ENCODE peak calls at places on chromosomes 6 and 20, in ten cellular contexts. Q is brain microvascular endothelial cell, J is heart right ventricle, S is SK-N-SH, O is endodermal cell, I is HCT116, G is fibroblast of lung, C is A549, B is right atrium auricular region, R is upper lobe of right lung. F is an unnamed sample.

GRCh38 chr6:70221025-70221714 is 81.7 kb downstream of the COL9A1 start:
- DNase-seq in O (peak; percentile 50), B (no peak), G (peak; percentile 14), I (no peak), C (peak; percentile 12), Q (no peak), J (no peak), R (no peak), S (peak; percentile 68), F (peak; percentile 39)

GRCh38 chr6:52361945-52362442 is at the start of gene PAQR8:
- DNase-seq in R (peak; percentile 88), Q (peak; percentile 21), B (no peak), S (peak; percentile 97), C (peak; percentile 24), J (peak; percentile 71), O (peak; percentile 78), G (peak; percentile 66), I (peak; percentile 10), F (peak; percentile 80)

GRCh38 chr6:121809211-121809610 is 373.8 kb downstream of the GJA1 start:
- DNase-seq in C (no peak), S (no peak), B (no peak), I (no peak), G (no peak), J (no peak), Q (no peak), O (no peak), R (no peak), F (no peak)

GRCh38 chr6:71478834-71479541 is 190.4 kb downstream of the OGFRL1 start:
- DNase-seq in I (no peak), Q (peak; percentile 79), B (no peak), O (no peak), G (peak; percentile 98), S (no peak), J (no peak), R (no peak), C (peak; percentile 17), F (peak; percentile 60)

GRCh38 chr20:11432407-11432806 is 485.3 kb upstream of the BTBD3 start:
- DNase-seq in Q (peak; percentile 96), S (no peak), G (peak; percentile 93), B (no peak), I (no peak), C (no peak), J (no peak), R (no peak), O (no peak), F (peak; percentile 72)

GRCh38 chr6:163992701-163993100 is 578.2 kb downstream of the QKI start:
- DNase-seq in O (no peak), S (no peak), Q (no peak), J (no peak), I (no peak), C (no peak), G (peak; percentile 38), R (no peak), B (no peak), F (no peak)

GRCh38 chr6:54647301-54647664 is 199.3 kb upstream of the FAM83B start:
- DNase-seq in B (no peak), J (no peak), O (no peak), S (no peak), I (no peak), C (no peak), R (no peak), G (no peak), Q (no peak), F (no peak)

GRCh38 chr6:108651781-108652227 is 91.1 kb downstream of the FOXO3 start:
- DNase-seq in I (no peak), R (no peak), G (peak; percentile 92), O (no peak), C (no peak), J (peak; percentile 55), S (no peak), Q (peak; percentile 54), B (no peak), F (peak; percentile 26)

GRCh38 chr6:34190504-34191122 is 44.7 kb upstream of the GRM4 start:
- DNase-seq in I (no peak), R (peak; percentile 54), J (no peak), G (no peak), Q (no peak), C (no peak), O (peak; percentile 70), B (no peak), S (no peak), F (no peak)

GRCh38 chr20:26208296-26209091 is 511.8 kb upstream of the ZNF337 start:
- DNase-seq in I (no peak), S (peak; percentile 53), B (no peak), R (peak; percentile 84), C (no peak), J (no peak), G (peak; percentile 10), Q (no peak), O (peak; percentile 84), F (no peak)

GRCh38 chr20:33336375-33336774 is 53.4 kb downstream of the BPIFB1 start:
- DNase-seq in B (no peak), C (no peak), S (no peak), O (no peak), J (no peak), I (no peak), G (no peak), Q (no peak), R (no peak), F (no peak)

GRCh38 chr20:33337531-33338165 is 54.6 kb downstream of the BPIFB1 start:
- DNase-seq in R (no peak), O (no peak), S (no peak), J (no peak), Q (no peak), B (no peak), I (no peak), C (no peak), G (no peak), F (no peak)

GRCh38 chr20:33338465-33339258 is 55.6 kb downstream of the BPIFB1 start:
- DNase-seq in R (no peak), O (no peak), J (no peak), C (no peak), Q (no peak), B (no peak), I (no peak), G (no peak), S (no peak), F (no peak)

GRCh38 chr20:33337119-33337518 is 54.1 kb downstream of the BPIFB1 start:
- DNase-seq in J (no peak), B (no peak), S (no peak), G (no peak), R (no peak), I (no peak), C (peak; percentile 46), O (no peak), Q (no peak), F (peak; percentile 35)

DNA sequence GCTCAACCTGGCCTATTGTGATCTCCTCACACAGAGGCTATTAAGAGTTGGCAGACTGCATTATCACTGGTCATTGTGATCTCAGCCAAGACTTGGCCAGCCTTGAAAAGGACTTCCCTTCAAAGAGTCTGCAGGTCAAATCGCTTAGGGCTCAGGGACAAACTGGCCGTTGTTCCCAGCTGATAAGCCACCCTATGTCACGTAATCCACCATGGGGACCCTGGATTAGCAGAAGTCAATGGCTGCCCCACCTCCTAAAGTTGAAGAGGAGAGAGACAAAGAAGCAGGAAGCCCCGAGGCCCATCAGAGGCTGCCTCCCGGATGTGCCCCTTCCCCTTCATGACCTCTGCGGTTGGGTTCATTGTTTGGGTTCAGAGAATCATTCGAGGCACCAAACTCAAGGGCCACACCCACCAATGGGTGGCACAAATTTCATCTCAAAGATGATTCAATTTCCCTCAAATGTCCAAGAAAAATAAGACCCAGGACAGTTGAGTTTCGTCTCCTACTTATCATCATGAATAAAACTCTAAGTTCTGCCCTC is 56.6 kb downstream of the BPIFB1 start:
- DNase-seq in G (no peak), O (peak; percentile 68), C (no peak), I (no peak), Q (no peak), R (no peak), J (no peak), S (no peak), B (no peak), F (no peak)
- H3K27ac ChIP-seq in G (no peak overlapping the region), O (peak overlapping the region; percentile 14), C (no peak overlapping the region), I (no peak overlapping the region), Q (no peak overlapping the region), R (no peak overlapping the region), J (no peak overlapping the region), S (no peak overlapping the region), B (no peak overlapping the region), F (no peak overlapping the region)

GRCh38 chr6:138403324-138403800 is 661 bp upstream of the HEBP2 start:
- DNase-seq in C (peak; percentile 18), I (no peak), O (peak; percentile 74), R (peak; percentile 77), S (peak; percentile 65), B (no peak), G (no peak), J (peak; percentile 45), Q (no peak), F (peak; percentile 13)
- TF ChIP-seq CTCF in C (no peak), I (no peak), O (peak; percentile 51), R (peak; percentile 35), S (peak; percentile 27), B (no peak), G (peak; percentile 14), J (no peak), Q (peak; percentile 45), F (no peak)

GRCh38 chr6:90382760-90383159 is 86.1 kb upstream of the BACH2 start:
- DNase-seq in I (no peak), G (no peak), Q (no peak), O (no peak), J (no peak), C (no peak), B (no peak), S (no peak), R (no peak), F (no peak)
- H3K27ac ChIP-seq in I (no peak overlapping the region), G (no peak overlapping the region), Q (no peak overlapping the region), O (no peak overlapping the region), J (no peak overlapping the region), C (no peak overlapping the region), B (no peak overlapping the region), S (no peak overlapping the region), R (no peak overlapping the region), F (no peak overlapping the region)

DNA sequence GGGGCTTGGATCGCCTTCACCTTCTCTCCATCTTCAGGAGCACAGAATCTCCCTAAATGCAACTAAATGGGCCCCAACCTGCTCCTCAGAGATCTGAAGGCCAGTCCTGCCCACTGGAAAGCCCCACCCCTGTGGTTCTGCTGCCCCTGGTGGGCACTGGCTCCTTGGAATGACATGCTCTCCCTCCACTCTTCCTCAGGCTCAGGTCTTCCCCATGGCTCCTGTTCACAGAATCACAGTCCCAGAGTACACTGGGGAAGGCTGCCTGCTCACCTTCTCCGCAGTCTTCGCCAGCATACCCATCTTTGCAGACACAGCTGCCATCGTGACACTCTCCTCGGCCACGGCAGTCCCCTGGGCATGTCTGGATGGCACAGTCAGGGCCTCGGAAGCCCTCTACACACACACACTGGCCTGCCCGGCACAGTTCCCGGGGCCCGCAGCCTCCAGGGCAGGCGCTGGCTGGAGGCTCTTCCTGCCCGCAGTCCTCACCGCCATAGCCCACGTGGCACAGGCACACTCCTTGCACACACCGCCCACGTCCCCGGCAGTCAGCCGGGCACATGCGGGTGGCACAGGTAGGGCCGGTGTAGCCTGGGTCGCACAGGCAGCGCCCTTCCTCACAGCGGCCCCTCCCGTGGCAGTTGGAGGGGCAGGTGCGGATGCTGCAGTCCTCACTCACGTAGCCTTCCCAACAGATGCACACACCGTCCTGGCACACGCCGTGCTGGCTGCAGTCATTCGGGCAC is 13.6 kb downstream of the TNXB start:
- DNase-seq in I (no peak), J (no peak), B (no peak), Q (no peak), S (peak; percentile 64), O (no peak), R (peak; percentile 57), G (no peak), C (no peak), F (no peak)
- TF ChIP-seq CTCF in I (peak; percentile 39), J (no peak), B (no peak), Q (peak; percentile 33), S (peak; percentile 31), O (peak; percentile 49), R (no peak), G (no peak), C (no peak), F (no peak)

GRCh38 chr6:117110737-117111136 is 154.6 kb upstream of the VGLL2 start:
- DNase-seq in C (no peak), Q (no peak), J (no peak), B (no peak), O (peak; percentile 59), G (no peak), S (no peak), I (no peak), R (no peak), F (no peak)
- H3K27ac ChIP-seq in C (no peak overlapping the region), Q (no peak overlapping the region), J (no peak overlapping the region), B (no peak overlapping the region), O (no peak overlapping the region), G (no peak overlapping the region), S (no peak overlapping the region), I (no peak overlapping the region), R (no peak overlapping the region), F (no peak overlapping the region)